ENCODE peak calls at places on chromosomes 4 and X, in seven cellular contexts. M is mucosa of descending colon, R is nephron progenitor cell, D is spleen, O is tibial artery, Q is omental fat pad, A is tibial nerve. G is an unnamed sample.

GRCh38 chrX:15116900-15117299 is 153.0 kb downstream of the ASB9 start:
- DNase-seq in M (no peak), R (no peak), D (no peak), O (no peak), Q (no peak), A (no peak), G (no peak)

GRCh38 chrX:25344191-25344936 is 328.6 kb upstream of the ARX start:
- DNase-seq in M (no peak), R (no peak), D (no peak), O (no peak), Q (no peak), A (no peak), G (no peak)

GRCh38 chr4:120156115-120156718 is 89.6 kb upstream of the MAD2L1 start:
- DNase-seq in M (no peak), R (peak; percentile 36), D (no peak), O (no peak), Q (no peak), A (no peak), G (peak; percentile 41)

GRCh38 chr4:118740869-118741268 is 55.7 kb downstream of the METTL14 start:
- DNase-seq in M (no peak), R (no peak), D (no peak), O (no peak), Q (no peak), A (no peak), G (no peak)

GRCh38 chrX:137263374-137263773 is 229.6 kb upstream of the GPR101 start:
- DNase-seq in M (no peak), R (no peak), D (no peak), O (no peak), Q (no peak), A (no peak), G (no peak)

GRCh38 chr4:6472008-6472386 is 417 bp downstream of the PPP2R2C start:
- DNase-seq in M (peak; percentile 31), R (no peak), D (peak; percentile 56), O (no peak), Q (peak; percentile 6), A (no peak), G (no peak)

GRCh38 chr4:30536231-30536630 is 183.9 kb upstream of the PCDH7 start:
- DNase-seq in M (no peak), R (no peak), D (no peak), O (no peak), Q (no peak), A (no peak), G (no peak)

GRCh38 chrX:1700757-1701156 is 85.9 kb downstream of the ASMT start:
- DNase-seq in M (no peak), R (no peak), D (no peak), O (no peak), Q (no peak), A (no peak), G (no peak)

GRCh38 chr4:76266627-76267026 is 15.1 kb downstream of the FAM47E start:
- DNase-seq in M (no peak), R (no peak), D (no peak), O (no peak), Q (no peak), A (no peak), G (no peak)

GRCh38 chrX:38891641-38892413 is 90.6 kb downstream of the MID1IP1 start:
- DNase-seq in M (no peak), R (no peak), D (no peak), O (no peak), Q (no peak), A (no peak), G (no peak)

GRCh38 chrX:49106930-49107329 is 16.6 kb downstream of the GPKOW start:
- DNase-seq in M (no peak), R (peak; percentile 25), D (no peak), O (no peak), Q (no peak), A (no peak), G (peak; percentile 6)

GRCh38 chr4:13611283-13611842 is 16.2 kb downstream of the BOD1L1 start:
- DNase-seq in M (no peak), R (no peak), D (peak; percentile 72), O (no peak), Q (no peak), A (no peak), G (no peak)

GRCh38 chr4:100949350-100949935 is 397.9 kb downstream of the PPP3CA start:
- DNase-seq in M (no peak), R (no peak), D (no peak), O (no peak), Q (no peak), A (no peak), G (no peak)

GRCh38 chr4:169770411-169770810 is 12.7 kb upstream of the HPF1 start:
- DNase-seq in M (no peak), R (no peak), D (no peak), O (no peak), Q (no peak), A (no peak), G (no peak)

GRCh38 chrX:69034451-69034850 is 130.8 kb downstream of the PJA1 start:
- DNase-seq in M (no peak), R (no peak), D (no peak), O (no peak), Q (no peak), A (no peak), G (no peak)

GRCh38 chr4:159090255-159090654 is 12.6 kb upstream of the RAPGEF2 start:
- DNase-seq in M (no peak), R (no peak), D (no peak), O (no peak), Q (no peak), A (no peak), G (no peak)

GRCh38 chr4:135724426-135724825 is 1522.8 kb upstream of the PABPC4L start:
- DNase-seq in M (no peak), R (no peak), D (no peak), O (no peak), Q (no peak), A (no peak), G (no peak)

GRCh38 chrX:55342533-55343501 is 78.1 kb upstream of the PAGE3 start:
- DNase-seq in M (no peak), R (no peak), D (no peak), O (no peak), Q (no peak), A (no peak), G (no peak)

GRCh38 chr4:105002278-105002677 is 144.4 kb upstream of the TET2 start:
- DNase-seq in M (no peak), R (no peak), D (no peak), O (no peak), Q (no peak), A (no peak), G (no peak)

GRCh38 chrX:25021132-25021498 is 5.3 kb upstream of the ARX start:
- DNase-seq in M (no peak), R (no peak), D (no peak), O (no peak), Q (no peak), A (no peak), G (no peak)

GRCh38 chrX:46569621-46570020 is 3.9 kb upstream of the CHST7 start:
- DNase-seq in M (no peak), R (no peak), D (no peak), O (no peak), Q (no peak), A (no peak), G (no peak)

GRCh38 chr4:151721466-151721865 is 39.3 kb downstream of the GATB start:
- DNase-seq in M (no peak), R (peak; percentile 21), D (no peak), O (peak; percentile 30), Q (no peak), A (no peak), G (no peak)

GRCh38 chrX:28576117-28576516 is 11.1 kb upstream of the IL1RAPL1 start:
- DNase-seq in M (no peak), R (no peak), D (no peak), O (no peak), Q (no peak), A (no peak), G (no peak)

GRCh38 chr4:150976478-150977118 is 38.5 kb downstream of the LRBA start:
- DNase-seq in M (no peak), R (no peak), D (no peak), O (no peak), Q (no peak), A (no peak), G (no peak)

GRCh38 chr4:27844359-27844758 is 983.7 kb downstream of the STIM2 start:
- DNase-seq in M (no peak), R (no peak), D (no peak), O (no peak), Q (no peak), A (no peak), G (no peak)

GRCh38 chrX:48589482-48590162 is 7.7 kb upstream of the WDR13 start:
- DNase-seq in M (no peak), R (no peak), D (no peak), O (no peak), Q (no peak), A (no peak), G (no peak)

GRCh38 chr4:140330311-140330900 is 43.0 kb upstream of the SCOC start:
- DNase-seq in M (no peak), R (no peak), D (no peak), O (no peak), Q (no peak), A (no peak), G (no peak)
- TF ChIP-seq CTCF in M (no peak), R (peak; percentile 42), D (peak; percentile 35), O (no peak), Q (no peak), A (peak; percentile 33), G (peak; percentile 70)

GRCh38 chrX:150536455-150537116 is 31.8 kb upstream of the MTM1 start:
- DNase-seq in M (no peak), R (no peak), D (no peak), O (no peak), Q (no peak), A (no peak), G (no peak)
- TF ChIP-seq CTCF in M (no peak), R (no peak), D (no peak), O (no peak), Q (no peak), A (no peak), G (no peak)

GRCh38 chrX:10598540-10598939 is 21.8 kb downstream of the MID1 start:
- DNase-seq in M (no peak), R (no peak), D (no peak), O (no peak), Q (no peak), A (no peak), G (no peak)

GRCh38 chrX:10603612-10604011 is 16.8 kb downstream of the MID1 start:
- DNase-seq in M (no peak), R (no peak), D (no peak), O (no peak), Q (no peak), A (no peak), G (no peak)

GRCh38 chrX:10602646-10603045 is 17.7 kb downstream of the MID1 start:
- DNase-seq in M (no peak), R (no peak), D (no peak), O (no peak), Q (no peak), A (no peak), G (no peak)

GRCh38 chrX:10600479-10600878 is 19.9 kb downstream of the MID1 start:
- DNase-seq in M (no peak), R (no peak), D (no peak), O (no peak), Q (no peak), A (no peak), G (no peak)

GRCh38 chrX:10597871-10598270 is 22.5 kb downstream of the MID1 start:
- DNase-seq in M (no peak), R (no peak), D (no peak), O (no peak), Q (no peak), A (no peak), G (no peak)
- TF ChIP-seq CTCF in M (no peak), R (no peak), D (peak; percentile 30), O (no peak), Q (no peak), A (peak; percentile 34), G (peak; percentile 49)

GRCh38 chrX:6279277-6279909 is 50.7 kb upstream of the NLGN4X start:
- DNase-seq in M (no peak), R (no peak), D (no peak), O (no peak), Q (no peak), A (no peak), G (no peak)
- TF ChIP-seq CTCF in M (no peak), R (no peak), D (no peak), O (no peak), Q (no peak), A (no peak), G (no peak)